ENCODE peak calls at places on chromosomes 3 and 15, in eight cellular contexts. Y is NB4, G is endothelial cell of umbilical vein, Q is pancreas, O is heart left ventricle, P is lung, A is lower lobe of right lung, W is neuronal stem cell. E is an unnamed sample.
A peak's percentile ranks its signal among the peaks of the same experiment; 100 is the strongest.

GRCh38 chr3:194395201-194395600 is 3.9 kb downstream of the GP5 start:
- DNase-seq in Y (no peak), G (peak; percentile 11), Q (no peak), O (no peak), P (no peak), A (no peak), W (no peak), E (no peak)

GRCh38 chr3:126671521-126671920 is 16.6 kb upstream of the TXNRD3 start:
- DNase-seq in Y (peak; percentile 43), G (no peak), Q (no peak), O (no peak), P (no peak), A (no peak), W (no peak), E (no peak)

GRCh38 chr15:79084308-79084968 is 6.1 kb downstream of the RASGRF1 start:
- DNase-seq in Y (no peak), G (no peak), Q (no peak), O (no peak), P (no peak), A (no peak), W (no peak), E (no peak)

GRCh38 chr15:48720646-48721045 is 75.1 kb upstream of the FBN1 start:
- DNase-seq in Y (peak; percentile 24), G (no peak), Q (no peak), O (no peak), P (no peak), A (no peak), W (no peak), E (no peak)

GRCh38 chr15:39269352-39269751 is 311.5 kb upstream of the THBS1 start:
- DNase-seq in Y (no peak), G (peak; percentile 51), Q (no peak), O (no peak), P (no peak), A (no peak), W (no peak), E (no peak)

GRCh38 chr15:33864360-33865075 is 103.8 kb upstream of the CHRM5 start:
- DNase-seq in Y (no peak), G (no peak), Q (no peak), O (no peak), P (no peak), A (no peak), W (no peak), E (no peak)

GRCh38 chr3:180277036-180277435 is 240.3 kb upstream of the PEX5L start:
- DNase-seq in Y (no peak), G (no peak), Q (no peak), O (no peak), P (no peak), A (no peak), W (no peak), E (no peak)

GRCh38 chr15:95522533-95522932 is 808.0 kb upstream of the NR2F2 start:
- DNase-seq in Y (no peak), G (peak; percentile 39), Q (no peak), O (no peak), P (no peak), A (no peak), W (no peak), E (no peak)

GRCh38 chr15:42348083-42348482 is 11.2 kb upstream of the CAPN3 start:
- DNase-seq in Y (no peak), G (no peak), Q (no peak), O (no peak), P (no peak), A (no peak), W (no peak), E (no peak)

GRCh38 chr15:81387629-81388430 is 13.8 kb upstream of the TMC3 start:
- DNase-seq in Y (no peak), G (no peak), Q (no peak), O (no peak), P (no peak), A (no peak), W (no peak), E (no peak)

GRCh38 chr15:61831505-61831921 is 228.7 kb downstream of the VPS13C start:
- DNase-seq in Y (peak; percentile 83), G (no peak), Q (no peak), O (no peak), P (no peak), A (no peak), W (no peak), E (no peak)

DNA sequence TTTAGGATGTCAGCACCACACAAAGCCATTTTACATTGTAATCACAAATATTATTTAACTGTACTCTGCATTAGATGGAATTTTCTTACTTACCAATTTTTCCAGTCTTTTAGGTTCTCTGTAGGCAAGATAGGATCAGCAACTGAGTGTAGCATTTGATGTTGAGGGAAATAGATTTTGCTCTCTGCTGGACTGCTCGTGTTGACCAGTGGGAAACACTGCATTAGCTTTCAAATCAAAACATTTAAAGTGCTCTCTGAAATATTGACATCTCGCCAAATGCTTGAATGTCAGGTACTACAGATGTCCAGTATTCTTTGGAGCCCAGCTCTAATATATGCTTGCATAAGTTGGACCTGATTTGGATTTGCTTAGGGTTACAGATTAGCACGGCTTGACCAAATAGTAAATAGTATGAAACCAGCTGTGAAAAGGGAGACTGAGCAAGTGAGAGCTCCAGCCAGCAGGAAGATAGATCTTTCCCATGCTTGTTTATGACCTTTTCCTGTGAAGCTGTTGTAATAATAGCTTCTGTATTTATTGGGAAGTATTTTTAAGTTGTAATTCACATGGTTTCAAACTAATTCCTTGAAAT is 29.5 kb downstream of the P2RY14 start:
- DNase-seq in Y (no peak), G (no peak), Q (no peak), O (no peak), P (no peak), A (no peak), W (no peak), E (no peak)
- H3K4me3 ChIP-seq in Y (no peak overlapping the region), G (no peak overlapping the region), Q (no peak overlapping the region), O (peak overlapping the region; percentile 20), P (no peak overlapping the region), A (peak overlapping the region; percentile 4), W (no peak overlapping the region), E (no peak overlapping the region)

GRCh38 chr3:42032693-42033349 is 58.3 kb upstream of the TRAK1 start:
- DNase-seq in Y (peak; percentile 86), G (peak; percentile 66), Q (no peak), O (peak; percentile 73), P (peak; percentile 90), A (peak; percentile 93), W (peak; percentile 71), E (no peak)
- H3K4me3 ChIP-seq in Y (no peak overlapping the region), G (no peak overlapping the region), Q (no peak overlapping the region), O (no peak overlapping the region), P (no peak overlapping the region), A (no peak overlapping the region), W (no peak overlapping the region), E (no peak overlapping the region)

GRCh38 chr3:124049203-124049748 is 57.4 kb upstream of the ROPN1 start:
- DNase-seq in Y (no peak), G (no peak), Q (no peak), O (no peak), P (no peak), A (no peak), W (no peak), E (no peak)

GRCh38 chr3:124051636-124052035 is 59.7 kb upstream of the ROPN1 start:
- DNase-seq in Y (no peak), G (no peak), Q (no peak), O (no peak), P (no peak), A (no peak), W (no peak), E (no peak)

GRCh38 chr3:124057453-124057852 is 65.5 kb upstream of the ROPN1 start:
- DNase-seq in Y (no peak), G (no peak), Q (no peak), O (peak; percentile 61), P (no peak), A (no peak), W (no peak), E (no peak)

GRCh38 chr3:124059580-124059979 is 67.7 kb upstream of the ROPN1 start:
- DNase-seq in Y (no peak), G (no peak), Q (no peak), O (no peak), P (no peak), A (no peak), W (no peak), E (no peak)

DNA sequence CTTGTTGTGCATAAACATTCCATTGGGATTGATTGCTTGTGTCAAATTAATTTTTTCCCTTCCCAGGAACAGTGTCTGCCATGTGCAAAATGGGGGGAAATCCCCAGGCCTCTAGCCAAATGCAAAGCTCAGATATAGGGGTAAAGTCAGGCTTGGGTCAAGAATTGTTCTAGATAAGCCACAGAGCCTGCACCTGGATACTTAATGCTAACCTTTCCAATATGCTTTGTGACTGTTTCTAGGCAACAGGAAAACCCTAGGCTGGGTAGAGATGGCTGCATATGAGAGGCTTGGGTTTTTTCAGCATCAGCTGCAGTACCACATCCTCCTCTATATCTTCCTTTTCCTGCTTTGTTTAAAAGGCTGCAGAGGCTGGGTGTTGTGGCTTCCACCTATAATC is 61.9 kb upstream of the ROPN1 start:
- DNase-seq in Y (no peak), G (no peak), Q (no peak), O (no peak), P (no peak), A (no peak), W (no peak), E (no peak)
- H3K4me3 ChIP-seq in Y (no peak overlapping the region), G (no peak overlapping the region), Q (no peak overlapping the region), O (no peak overlapping the region), P (no peak overlapping the region), A (no peak overlapping the region), W (no peak overlapping the region), E (no peak overlapping the region)

GRCh38 chr15:70099167-70099965 is 1.6 kb upstream of the TLE3 start:
- DNase-seq in Y (peak; percentile 99), G (peak; percentile 100), Q (peak; percentile 100), O (peak; percentile 100), P (peak; percentile 100), A (peak; percentile 99), W (peak; percentile 100), E (peak; percentile 99)

GRCh38 chr15:70102827-70103226 is 5.1 kb upstream of the TLE3 start:
- DNase-seq in Y (no peak), G (no peak), Q (no peak), O (no peak), P (no peak), A (no peak), W (no peak), E (no peak)

GRCh38 chr15:70100495-70101331 is 3.0 kb upstream of the TLE3 start:
- DNase-seq in Y (peak; percentile 85), G (peak; percentile 53), Q (peak; percentile 69), O (peak; percentile 84), P (peak; percentile 54), A (peak; percentile 72), W (peak; percentile 60), E (peak; percentile 94)

GRCh38 chr15:70099966-70100494 is 2.3 kb upstream of the TLE3 start:
- DNase-seq in Y (peak; percentile 62), G (no peak), Q (no peak), O (no peak), P (no peak), A (no peak), W (no peak), E (no peak)

DNA sequence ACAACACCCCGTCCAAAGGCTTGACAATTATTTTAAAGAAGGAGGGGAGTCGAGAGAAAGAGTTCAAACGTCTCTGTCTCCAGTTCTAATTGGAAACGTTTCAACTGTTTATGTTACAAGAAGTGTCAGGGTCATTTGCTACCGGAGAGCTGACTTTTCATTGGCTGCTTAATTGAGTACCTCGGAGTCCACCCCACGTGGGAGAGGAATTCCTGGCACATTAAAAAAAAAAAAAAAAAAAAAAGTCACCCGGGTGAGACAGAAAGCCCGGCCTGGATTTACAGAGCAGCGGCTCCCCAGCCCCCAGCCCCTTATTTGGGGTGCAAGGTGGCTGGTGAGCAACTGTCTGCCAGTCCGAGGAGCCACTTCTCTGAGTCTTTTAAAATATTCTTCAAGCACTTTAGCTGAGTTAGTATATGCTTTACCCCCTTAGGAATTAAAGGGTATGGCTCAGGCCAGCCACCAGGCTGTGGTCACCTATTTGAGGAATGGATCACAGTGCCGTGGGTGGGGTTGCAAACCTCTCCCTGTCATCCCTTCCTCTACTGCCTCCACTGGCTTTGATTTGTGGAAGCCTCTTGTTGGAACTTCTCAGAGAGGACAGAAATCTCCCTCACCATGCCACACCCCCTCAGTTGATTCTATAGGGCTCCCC is 3.9 kb upstream of the TLE3 start:
- DNase-seq in Y (peak; percentile 80), G (peak; percentile 91), Q (peak; percentile 74), O (no peak), P (peak; percentile 60), A (no peak), W (peak; percentile 93), E (no peak)
- H3K4me3 ChIP-seq in Y (no peak overlapping the region), G (no peak overlapping the region), Q (no peak overlapping the region), O (peak overlapping the region; percentile 81), P (no peak overlapping the region), A (peak overlapping the region; percentile 88), W (no peak overlapping the region), E (no peak overlapping the region)